ENCODE peak calls at places on chromosomes 2 and 18, in nine cellular contexts. One of them, this sample, is unnamed.

GRCh38 chr2:236073867-236074655 is 94.1 kb downstream of the GBX2 start:
- DNase-seq in fibroblast of lung: no peak
- DNase-seq in tibial artery: no peak
- DNase-seq in GM23248: no peak
- DNase-seq in HCT116: no peak
- DNase-seq in breast epithelium: no peak
- DNase-seq in left ventricle myocardium inferior: no peak
- DNase-seq in PC-3: no peak
- DNase-seq in dorsolateral prefrontal cortex: no peak
- DNase-seq in this sample: no peak

GRCh38 chr2:71706836-71707235 is 253.5 kb downstream of the DYSF start:
- DNase-seq in PC-3: no peak
- DNase-seq in HCT116: no peak
- DNase-seq in left ventricle myocardium inferior: no peak
- DNase-seq in tibial artery: no peak
- DNase-seq in breast epithelium: no peak
- DNase-seq in fibroblast of lung: no peak
- DNase-seq in dorsolateral prefrontal cortex: no peak
- DNase-seq in GM23248: no peak
- DNase-seq in this sample: no peak

GRCh38 chr18:48820483-48821250 is 130.1 kb downstream of the SMAD7 start:
- DNase-seq in fibroblast of lung: no peak
- DNase-seq in tibial artery: peak
- DNase-seq in left ventricle myocardium inferior: peak
- DNase-seq in dorsolateral prefrontal cortex: no peak
- DNase-seq in GM23248: no peak
- DNase-seq in PC-3: no peak
- DNase-seq in breast epithelium: no peak
- DNase-seq in HCT116: no peak
- DNase-seq in this sample: no peak

GRCh38 chr18:33577688-33578370 is at the start of gene ASXL3:
- DNase-seq in dorsolateral prefrontal cortex: peak
- DNase-seq in tibial artery: peak
- DNase-seq in breast epithelium: no peak
- DNase-seq in HCT116: no peak
- DNase-seq in fibroblast of lung: peak
- DNase-seq in GM23248: peak
- DNase-seq in left ventricle myocardium inferior: peak
- DNase-seq in PC-3: no peak
- DNase-seq in this sample: no peak

GRCh38 chr2:100974712-100975520 is 27.2 kb upstream of the RPL31 start:
- DNase-seq in HCT116: no peak
- DNase-seq in left ventricle myocardium inferior: no peak
- DNase-seq in dorsolateral prefrontal cortex: no peak
- DNase-seq in fibroblast of lung: no peak
- DNase-seq in breast epithelium: no peak
- DNase-seq in PC-3: no peak
- DNase-seq in tibial artery: no peak
- DNase-seq in GM23248: no peak
- DNase-seq in this sample: no peak

GRCh38 chr2:112694182-112694581 is 26.6 kb upstream of the NT5DC4 start:
- DNase-seq in breast epithelium: no peak
- DNase-seq in left ventricle myocardium inferior: no peak
- DNase-seq in PC-3: no peak
- DNase-seq in fibroblast of lung: no peak
- DNase-seq in dorsolateral prefrontal cortex: no peak
- DNase-seq in tibial artery: no peak
- DNase-seq in GM23248: no peak
- DNase-seq in HCT116: no peak
- DNase-seq in this sample: no peak

GRCh38 chr2:218583983-218584850 is 15.6 kb downstream of the CNOT9 start:
- DNase-seq in GM23248: no peak
- DNase-seq in dorsolateral prefrontal cortex: no peak
- DNase-seq in HCT116: no peak
- DNase-seq in PC-3: no peak
- DNase-seq in breast epithelium: no peak
- DNase-seq in fibroblast of lung: no peak
- DNase-seq in tibial artery: no peak
- DNase-seq in left ventricle myocardium inferior: no peak
- DNase-seq in this sample: no peak

GRCh38 chr2:162926501-162926900 is 87.9 kb upstream of the KCNH7 start:
- DNase-seq in left ventricle myocardium inferior: no peak
- DNase-seq in breast epithelium: peak
- DNase-seq in GM23248: peak
- DNase-seq in tibial artery: no peak
- DNase-seq in PC-3: peak
- DNase-seq in HCT116: peak
- DNase-seq in dorsolateral prefrontal cortex: no peak
- DNase-seq in fibroblast of lung: peak
- DNase-seq in this sample: no peak

DNA sequence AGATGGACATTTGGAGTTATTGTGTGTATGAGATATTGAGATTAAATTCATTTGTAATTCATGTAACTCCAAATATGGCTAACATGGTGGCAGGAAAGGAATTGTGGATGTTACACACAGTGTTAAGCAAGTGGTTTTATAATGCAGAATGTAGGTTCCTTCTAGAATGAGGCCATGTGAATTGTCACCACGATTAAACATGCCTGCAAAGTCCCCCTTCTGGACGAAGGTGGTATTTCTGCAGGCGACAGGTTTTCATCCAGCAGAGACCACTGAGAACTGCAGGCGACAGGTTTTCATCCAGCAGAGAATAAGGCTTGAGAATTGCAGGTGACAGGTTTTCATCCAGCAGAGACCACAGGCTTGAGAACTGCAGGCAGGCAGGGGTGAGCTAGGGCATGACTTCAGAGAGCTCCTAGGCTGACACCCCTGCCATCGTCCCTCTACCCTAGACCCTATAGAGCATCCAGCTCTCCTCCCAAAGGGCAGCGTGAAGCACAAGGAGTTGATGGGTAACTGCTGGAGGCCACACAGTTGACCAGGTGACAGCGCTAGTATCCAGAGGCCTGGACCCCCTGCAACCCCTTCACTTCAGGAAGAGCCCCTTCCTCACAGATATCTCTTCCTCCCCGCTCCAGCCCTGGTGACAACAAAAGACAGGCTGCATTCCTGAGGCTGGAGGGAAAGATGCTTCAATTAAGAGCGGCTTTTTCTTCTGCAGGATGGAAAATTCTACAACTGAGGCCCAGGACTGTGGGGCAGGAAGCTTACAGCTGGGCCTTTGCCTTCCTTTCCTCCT is 175.8 kb downstream of the LOXHD1 start:
- DNase-seq in breast epithelium: peak
- DNase-seq in left ventricle myocardium inferior: peak
- DNase-seq in HCT116: peak
- DNase-seq in dorsolateral prefrontal cortex: no peak
- DNase-seq in fibroblast of lung: peak
- DNase-seq in GM23248: peak
- DNase-seq in tibial artery: no peak
- DNase-seq in PC-3: peak
- DNase-seq in this sample: no peak
- H3K27ac ChIP-seq in breast epithelium: no peak
- H3K27ac ChIP-seq in left ventricle myocardium inferior: no peak
- H3K27ac ChIP-seq in HCT116: no peak
- H3K27ac ChIP-seq in dorsolateral prefrontal cortex: no peak
- H3K27ac ChIP-seq in fibroblast of lung: no peak
- H3K27ac ChIP-seq in GM23248: no peak
- H3K27ac ChIP-seq in tibial artery: no peak
- H3K27ac ChIP-seq in PC-3: no peak
- H3K27ac ChIP-seq in this sample: no peak

GRCh38 chr18:53458266-53458665 is 766.2 kb downstream of the MBD2 start:
- DNase-seq in HCT116: no peak
- DNase-seq in breast epithelium: no peak
- DNase-seq in left ventricle myocardium inferior: no peak
- DNase-seq in PC-3: no peak
- DNase-seq in tibial artery: no peak
- DNase-seq in GM23248: no peak
- DNase-seq in fibroblast of lung: no peak
- DNase-seq in dorsolateral prefrontal cortex: no peak
- DNase-seq in this sample: no peak

GRCh38 chr18:53457068-53457467 is 767.4 kb downstream of the MBD2 start:
- DNase-seq in breast epithelium: no peak
- DNase-seq in GM23248: no peak
- DNase-seq in HCT116: no peak
- DNase-seq in dorsolateral prefrontal cortex: no peak
- DNase-seq in PC-3: no peak
- DNase-seq in left ventricle myocardium inferior: no peak
- DNase-seq in fibroblast of lung: peak
- DNase-seq in tibial artery: no peak
- DNase-seq in this sample: no peak

GRCh38 chr18:53458944-53459580 is 765.4 kb downstream of the MBD2 start:
- DNase-seq in left ventricle myocardium inferior: peak
- DNase-seq in fibroblast of lung: peak
- DNase-seq in tibial artery: no peak
- DNase-seq in HCT116: no peak
- DNase-seq in dorsolateral prefrontal cortex: no peak
- DNase-seq in PC-3: no peak
- DNase-seq in GM23248: no peak
- DNase-seq in breast epithelium: no peak
- DNase-seq in this sample: no peak
- H3K27ac ChIP-seq in left ventricle myocardium inferior: no peak
- H3K27ac ChIP-seq in fibroblast of lung: no peak
- H3K27ac ChIP-seq in tibial artery: no peak
- H3K27ac ChIP-seq in HCT116: no peak
- H3K27ac ChIP-seq in dorsolateral prefrontal cortex: no peak
- H3K27ac ChIP-seq in PC-3: no peak
- H3K27ac ChIP-seq in GM23248: no peak
- H3K27ac ChIP-seq in breast epithelium: no peak
- H3K27ac ChIP-seq in this sample: no peak

GRCh38 chr2:121072784-121073183 is 212.2 kb downstream of the TFCP2L1 start:
- DNase-seq in GM23248: no peak
- DNase-seq in dorsolateral prefrontal cortex: no peak
- DNase-seq in PC-3: no peak
- DNase-seq in tibial artery: no peak
- DNase-seq in breast epithelium: no peak
- DNase-seq in HCT116: no peak
- DNase-seq in fibroblast of lung: no peak
- DNase-seq in left ventricle myocardium inferior: no peak
- DNase-seq in this sample: no peak

GRCh38 chr2:121068851-121069250 is 216.2 kb downstream of the TFCP2L1 start:
- DNase-seq in left ventricle myocardium inferior: no peak
- DNase-seq in GM23248: no peak
- DNase-seq in dorsolateral prefrontal cortex: no peak
- DNase-seq in HCT116: no peak
- DNase-seq in breast epithelium: no peak
- DNase-seq in fibroblast of lung: no peak
- DNase-seq in PC-3: no peak
- DNase-seq in tibial artery: no peak
- DNase-seq in this sample: no peak

GRCh38 chr2:121066526-121066925 is 218.5 kb downstream of the TFCP2L1 start:
- DNase-seq in tibial artery: no peak
- DNase-seq in fibroblast of lung: peak
- DNase-seq in GM23248: no peak
- DNase-seq in dorsolateral prefrontal cortex: no peak
- DNase-seq in PC-3: no peak
- DNase-seq in breast epithelium: no peak
- DNase-seq in left ventricle myocardium inferior: no peak
- DNase-seq in HCT116: no peak
- DNase-seq in this sample: no peak

GRCh38 chr2:121071058-121071504 is 213.9 kb downstream of the TFCP2L1 start:
- DNase-seq in HCT116: peak
- DNase-seq in dorsolateral prefrontal cortex: peak
- DNase-seq in GM23248: peak
- DNase-seq in fibroblast of lung: peak
- DNase-seq in PC-3: peak
- DNase-seq in breast epithelium: peak
- DNase-seq in left ventricle myocardium inferior: peak
- DNase-seq in tibial artery: peak
- DNase-seq in this sample: no peak

DNA sequence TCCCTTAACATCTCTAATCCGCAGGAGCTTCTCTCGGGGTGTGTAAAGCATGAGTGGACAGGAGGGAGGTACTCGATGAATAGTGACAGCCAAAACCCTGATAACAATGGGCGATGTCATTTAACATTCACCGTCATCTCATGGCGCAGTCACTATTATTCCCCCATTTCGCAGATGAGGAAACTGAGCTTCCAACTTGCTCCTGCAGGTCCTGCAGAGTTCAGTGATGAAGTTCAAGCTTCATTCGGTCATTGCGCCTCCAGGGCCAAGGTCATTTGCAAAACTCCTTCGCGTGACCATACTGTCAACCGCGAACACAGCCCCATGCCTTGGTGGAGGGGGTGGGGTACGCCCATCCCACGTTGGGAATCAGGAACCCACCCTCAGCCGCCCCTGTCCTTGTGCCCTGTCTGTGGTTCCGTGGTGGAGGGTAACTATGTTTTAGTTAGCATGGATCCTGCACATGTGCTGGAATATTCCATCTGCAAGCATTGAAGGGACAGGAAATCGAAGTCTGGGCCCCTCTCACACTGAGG is 215.5 kb downstream of the TFCP2L1 start:
- DNase-seq in HCT116: no peak
- DNase-seq in PC-3: no peak
- DNase-seq in dorsolateral prefrontal cortex: no peak
- DNase-seq in breast epithelium: no peak
- DNase-seq in GM23248: no peak
- DNase-seq in fibroblast of lung: no peak
- DNase-seq in tibial artery: no peak
- DNase-seq in left ventricle myocardium inferior: no peak
- DNase-seq in this sample: no peak
- H3K27ac ChIP-seq in HCT116: no peak
- H3K27ac ChIP-seq in PC-3: no peak
- H3K27ac ChIP-seq in dorsolateral prefrontal cortex: no peak
- H3K27ac ChIP-seq in breast epithelium: no peak
- H3K27ac ChIP-seq in GM23248: no peak
- H3K27ac ChIP-seq in fibroblast of lung: no peak
- H3K27ac ChIP-seq in tibial artery: no peak
- H3K27ac ChIP-seq in left ventricle myocardium inferior: no peak
- H3K27ac ChIP-seq in this sample: no peak

GRCh38 chr2:171480908-171481307 is 41.4 kb upstream of the CYBRD1 start:
- DNase-seq in breast epithelium: no peak
- DNase-seq in left ventricle myocardium inferior: no peak
- DNase-seq in HCT116: no peak
- DNase-seq in PC-3: no peak
- DNase-seq in tibial artery: no peak
- DNase-seq in GM23248: no peak
- DNase-seq in fibroblast of lung: no peak
- DNase-seq in dorsolateral prefrontal cortex: no peak
- DNase-seq in this sample: no peak

GRCh38 chr2:171482877-171483276 is 39.4 kb upstream of the CYBRD1 start:
- DNase-seq in PC-3: no peak
- DNase-seq in GM23248: no peak
- DNase-seq in HCT116: no peak
- DNase-seq in tibial artery: no peak
- DNase-seq in fibroblast of lung: peak
- DNase-seq in left ventricle myocardium inferior: no peak
- DNase-seq in dorsolateral prefrontal cortex: no peak
- DNase-seq in breast epithelium: no peak
- DNase-seq in this sample: no peak

GRCh38 chr2:171485116-171485515 is 37.2 kb upstream of the CYBRD1 start:
- DNase-seq in left ventricle myocardium inferior: no peak
- DNase-seq in tibial artery: no peak
- DNase-seq in PC-3: no peak
- DNase-seq in HCT116: no peak
- DNase-seq in fibroblast of lung: peak
- DNase-seq in breast epithelium: no peak
- DNase-seq in dorsolateral prefrontal cortex: no peak
- DNase-seq in GM23248: no peak
- DNase-seq in this sample: no peak

GRCh38 chr2:171483793-171484192 is 38.5 kb upstream of the CYBRD1 start:
- DNase-seq in breast epithelium: no peak
- DNase-seq in dorsolateral prefrontal cortex: no peak
- DNase-seq in HCT116: no peak
- DNase-seq in fibroblast of lung: no peak
- DNase-seq in left ventricle myocardium inferior: no peak
- DNase-seq in GM23248: no peak
- DNase-seq in tibial artery: no peak
- DNase-seq in PC-3: no peak
- DNase-seq in this sample: no peak

GRCh38 chr2:171482308-171482707 is 40.0 kb upstream of the CYBRD1 start:
- DNase-seq in dorsolateral prefrontal cortex: no peak
- DNase-seq in PC-3: no peak
- DNase-seq in HCT116: no peak
- DNase-seq in left ventricle myocardium inferior: no peak
- DNase-seq in fibroblast of lung: no peak
- DNase-seq in breast epithelium: no peak
- DNase-seq in GM23248: no peak
- DNase-seq in tibial artery: no peak
- DNase-seq in this sample: no peak
- H3K27ac ChIP-seq in dorsolateral prefrontal cortex: no peak
- H3K27ac ChIP-seq in PC-3: no peak
- H3K27ac ChIP-seq in HCT116: no peak
- H3K27ac ChIP-seq in left ventricle myocardium inferior: no peak
- H3K27ac ChIP-seq in fibroblast of lung: no peak
- H3K27ac ChIP-seq in breast epithelium: no peak
- H3K27ac ChIP-seq in GM23248: no peak
- H3K27ac ChIP-seq in tibial artery: no peak
- H3K27ac ChIP-seq in this sample: no peak